ENCODE peak calls at places on chromosomes 13 and 19, in six cellular contexts. One of them, this sample, is unnamed.

GRCh38 chr13:23350009-23350408 is 83.5 kb downstream of the SACS start:
- DNase-seq in NCI-H1105 treated with DMSO at 0.1 percent for 48 hours: no peak
- DNase-seq in NCI-H774: no peak
- DNase-seq in anterior cingulate cortex: no peak
- DNase-seq in lower leg skin: no peak
- DNase-seq in activated effector memory CD4-positive, alpha-beta T cell treated with anti-CD3 and anti-CD28 coated beads, Interleukin-2, amount 50 U/mL, for 16 hours: no peak
- DNase-seq in this sample: no peak

GRCh38 chr19:33278403-33279269 is 23.7 kb downstream of the CEBPA start:
- DNase-seq in NCI-H1105 treated with DMSO at 0.1 percent for 48 hours: no peak
- DNase-seq in NCI-H774: no peak
- DNase-seq in anterior cingulate cortex: no peak
- DNase-seq in lower leg skin: no peak
- DNase-seq in activated effector memory CD4-positive, alpha-beta T cell treated with anti-CD3 and anti-CD28 coated beads, Interleukin-2, amount 50 U/mL, for 16 hours: no peak
- DNase-seq in this sample: no peak

GRCh38 chr13:88908896-88909535 is 1237.8 kb downstream of the SLITRK5 start:
- DNase-seq in NCI-H1105 treated with DMSO at 0.1 percent for 48 hours: peak
- DNase-seq in NCI-H774: peak
- DNase-seq in anterior cingulate cortex: no peak
- DNase-seq in lower leg skin: peak
- DNase-seq in activated effector memory CD4-positive, alpha-beta T cell treated with anti-CD3 and anti-CD28 coated beads, Interleukin-2, amount 50 U/mL, for 16 hours: no peak
- DNase-seq in this sample: no peak

GRCh38 chr13:51856998-51857397 is 4.8 kb upstream of the CCDC70 start:
- DNase-seq in NCI-H1105 treated with DMSO at 0.1 percent for 48 hours: peak
- DNase-seq in NCI-H774: no peak
- DNase-seq in anterior cingulate cortex: no peak
- DNase-seq in lower leg skin: no peak
- DNase-seq in activated effector memory CD4-positive, alpha-beta T cell treated with anti-CD3 and anti-CD28 coated beads, Interleukin-2, amount 50 U/mL, for 16 hours: no peak
- DNase-seq in this sample: no peak

GRCh38 chr13:37868691-37869505 is 674 bp downstream of the TRPC4 start:
- DNase-seq in NCI-H1105 treated with DMSO at 0.1 percent for 48 hours: no peak
- DNase-seq in NCI-H774: no peak
- DNase-seq in anterior cingulate cortex: no peak
- DNase-seq in lower leg skin: no peak
- DNase-seq in activated effector memory CD4-positive, alpha-beta T cell treated with anti-CD3 and anti-CD28 coated beads, Interleukin-2, amount 50 U/mL, for 16 hours: no peak
- DNase-seq in this sample: no peak

GRCh38 chr19:4343056-4343844 is at the start of gene MPND:
- DNase-seq in NCI-H1105 treated with DMSO at 0.1 percent for 48 hours: peak
- DNase-seq in NCI-H774: peak
- DNase-seq in anterior cingulate cortex: peak
- DNase-seq in lower leg skin: peak
- DNase-seq in activated effector memory CD4-positive, alpha-beta T cell treated with anti-CD3 and anti-CD28 coated beads, Interleukin-2, amount 50 U/mL, for 16 hours: peak
- DNase-seq in this sample: peak

GRCh38 chr13:80048802-80049201 is 292.1 kb downstream of the SPRY2 start:
- DNase-seq in NCI-H1105 treated with DMSO at 0.1 percent for 48 hours: no peak
- DNase-seq in NCI-H774: peak
- DNase-seq in anterior cingulate cortex: peak
- DNase-seq in lower leg skin: peak
- DNase-seq in activated effector memory CD4-positive, alpha-beta T cell treated with anti-CD3 and anti-CD28 coated beads, Interleukin-2, amount 50 U/mL, for 16 hours: peak
- DNase-seq in this sample: peak

GRCh38 chr19:5166262-5166661 is 174.3 kb downstream of the PTPRS start:
- DNase-seq in NCI-H1105 treated with DMSO at 0.1 percent for 48 hours: no peak
- DNase-seq in NCI-H774: no peak
- DNase-seq in anterior cingulate cortex: no peak
- DNase-seq in lower leg skin: no peak
- DNase-seq in activated effector memory CD4-positive, alpha-beta T cell treated with anti-CD3 and anti-CD28 coated beads, Interleukin-2, amount 50 U/mL, for 16 hours: no peak
- DNase-seq in this sample: peak

GRCh38 chr19:1511318-1511988 is 1.4 kb downstream of the ADAMTSL5 start:
- DNase-seq in NCI-H1105 treated with DMSO at 0.1 percent for 48 hours: no peak
- DNase-seq in NCI-H774: no peak
- DNase-seq in anterior cingulate cortex: no peak
- DNase-seq in lower leg skin: no peak
- DNase-seq in activated effector memory CD4-positive, alpha-beta T cell treated with anti-CD3 and anti-CD28 coated beads, Interleukin-2, amount 50 U/mL, for 16 hours: no peak
- DNase-seq in this sample: no peak

GRCh38 chr19:4374451-4375163 is 25.7 kb downstream of the SH3GL1 start:
- DNase-seq in NCI-H1105 treated with DMSO at 0.1 percent for 48 hours: no peak
- DNase-seq in NCI-H774: no peak
- DNase-seq in anterior cingulate cortex: no peak
- DNase-seq in lower leg skin: peak
- DNase-seq in activated effector memory CD4-positive, alpha-beta T cell treated with anti-CD3 and anti-CD28 coated beads, Interleukin-2, amount 50 U/mL, for 16 hours: no peak
- DNase-seq in this sample: peak

GRCh38 chr19:3083964-3084363 is 10.2 kb upstream of the GNA11 start:
- DNase-seq in NCI-H1105 treated with DMSO at 0.1 percent for 48 hours: no peak
- DNase-seq in NCI-H774: no peak
- DNase-seq in anterior cingulate cortex: no peak
- DNase-seq in lower leg skin: no peak
- DNase-seq in activated effector memory CD4-positive, alpha-beta T cell treated with anti-CD3 and anti-CD28 coated beads, Interleukin-2, amount 50 U/mL, for 16 hours: no peak
- DNase-seq in this sample: no peak

GRCh38 chr13:38308736-38309135 is 40.9 kb upstream of the UFM1 start:
- DNase-seq in NCI-H1105 treated with DMSO at 0.1 percent for 48 hours: no peak
- DNase-seq in NCI-H774: no peak
- DNase-seq in anterior cingulate cortex: no peak
- DNase-seq in lower leg skin: no peak
- DNase-seq in activated effector memory CD4-positive, alpha-beta T cell treated with anti-CD3 and anti-CD28 coated beads, Interleukin-2, amount 50 U/mL, for 16 hours: no peak
- DNase-seq in this sample: peak

GRCh38 chr19:1402411-1403070 is 1.2 kb upstream of the GAMT start:
- DNase-seq in NCI-H1105 treated with DMSO at 0.1 percent for 48 hours: no peak
- DNase-seq in NCI-H774: no peak
- DNase-seq in anterior cingulate cortex: no peak
- DNase-seq in lower leg skin: no peak
- DNase-seq in activated effector memory CD4-positive, alpha-beta T cell treated with anti-CD3 and anti-CD28 coated beads, Interleukin-2, amount 50 U/mL, for 16 hours: no peak
- DNase-seq in this sample: no peak

GRCh38 chr13:39729161-39729560 is 73.7 kb downstream of the COG6 start:
- DNase-seq in NCI-H1105 treated with DMSO at 0.1 percent for 48 hours: no peak
- DNase-seq in NCI-H774: no peak
- DNase-seq in anterior cingulate cortex: no peak
- DNase-seq in lower leg skin: no peak
- DNase-seq in activated effector memory CD4-positive, alpha-beta T cell treated with anti-CD3 and anti-CD28 coated beads, Interleukin-2, amount 50 U/mL, for 16 hours: no peak
- DNase-seq in this sample: no peak

GRCh38 chr19:30071871-30072270 is 129.8 kb downstream of the URI1 start:
- DNase-seq in NCI-H1105 treated with DMSO at 0.1 percent for 48 hours: no peak
- DNase-seq in NCI-H774: no peak
- DNase-seq in anterior cingulate cortex: no peak
- DNase-seq in lower leg skin: peak
- DNase-seq in activated effector memory CD4-positive, alpha-beta T cell treated with anti-CD3 and anti-CD28 coated beads, Interleukin-2, amount 50 U/mL, for 16 hours: no peak
- DNase-seq in this sample: no peak

GRCh38 chr19:55678121-55678671 is 3.2 kb downstream of the EPN1 start:
- DNase-seq in NCI-H1105 treated with DMSO at 0.1 percent for 48 hours: no peak
- DNase-seq in NCI-H774: no peak
- DNase-seq in anterior cingulate cortex: peak
- DNase-seq in lower leg skin: no peak
- DNase-seq in activated effector memory CD4-positive, alpha-beta T cell treated with anti-CD3 and anti-CD28 coated beads, Interleukin-2, amount 50 U/mL, for 16 hours: no peak
- DNase-seq in this sample: no peak

GRCh38 chr13:90238433-90238832 is 1109.1 kb upstream of the MIR17HG start:
- DNase-seq in NCI-H1105 treated with DMSO at 0.1 percent for 48 hours: no peak
- DNase-seq in NCI-H774: no peak
- DNase-seq in anterior cingulate cortex: no peak
- DNase-seq in lower leg skin: no peak
- DNase-seq in activated effector memory CD4-positive, alpha-beta T cell treated with anti-CD3 and anti-CD28 coated beads, Interleukin-2, amount 50 U/mL, for 16 hours: no peak
- DNase-seq in this sample: peak

GRCh38 chr13:48564046-48564445 is 31.2 kb upstream of the RCBTB2 start:
- DNase-seq in NCI-H1105 treated with DMSO at 0.1 percent for 48 hours: no peak
- DNase-seq in NCI-H774: no peak
- DNase-seq in anterior cingulate cortex: no peak
- DNase-seq in lower leg skin: no peak
- DNase-seq in activated effector memory CD4-positive, alpha-beta T cell treated with anti-CD3 and anti-CD28 coated beads, Interleukin-2, amount 50 U/mL, for 16 hours: no peak
- DNase-seq in this sample: no peak

GRCh38 chr13:93889430-93889829 is 590.1 kb downstream of the DCT start:
- DNase-seq in NCI-H1105 treated with DMSO at 0.1 percent for 48 hours: no peak
- DNase-seq in NCI-H774: no peak
- DNase-seq in anterior cingulate cortex: no peak
- DNase-seq in lower leg skin: no peak
- DNase-seq in activated effector memory CD4-positive, alpha-beta T cell treated with anti-CD3 and anti-CD28 coated beads, Interleukin-2, amount 50 U/mL, for 16 hours: no peak
- DNase-seq in this sample: no peak

GRCh38 chr13:34430294-34430693 is 511.8 kb upstream of the NBEA start:
- DNase-seq in NCI-H1105 treated with DMSO at 0.1 percent for 48 hours: no peak
- DNase-seq in NCI-H774: no peak
- DNase-seq in anterior cingulate cortex: no peak
- DNase-seq in lower leg skin: no peak
- DNase-seq in activated effector memory CD4-positive, alpha-beta T cell treated with anti-CD3 and anti-CD28 coated beads, Interleukin-2, amount 50 U/mL, for 16 hours: no peak
- DNase-seq in this sample: peak

GRCh38 chr13:49632156-49632555 is 3.8 kb downstream of the ARL11 start:
- DNase-seq in NCI-H1105 treated with DMSO at 0.1 percent for 48 hours: no peak
- DNase-seq in NCI-H774: no peak
- DNase-seq in anterior cingulate cortex: no peak
- DNase-seq in lower leg skin: no peak
- DNase-seq in activated effector memory CD4-positive, alpha-beta T cell treated with anti-CD3 and anti-CD28 coated beads, Interleukin-2, amount 50 U/mL, for 16 hours: no peak
- DNase-seq in this sample: no peak

GRCh38 chr13:50170447-50171037 is 155.3 kb downstream of the KCNRG start:
- DNase-seq in NCI-H1105 treated with DMSO at 0.1 percent for 48 hours: peak
- DNase-seq in NCI-H774: no peak
- DNase-seq in anterior cingulate cortex: no peak
- DNase-seq in lower leg skin: no peak
- DNase-seq in activated effector memory CD4-positive, alpha-beta T cell treated with anti-CD3 and anti-CD28 coated beads, Interleukin-2, amount 50 U/mL, for 16 hours: no peak
- DNase-seq in this sample: no peak

GRCh38 chr19:42563352-42564210 is 31.1 kb downstream of the CEACAM8 start:
- DNase-seq in NCI-H1105 treated with DMSO at 0.1 percent for 48 hours: peak
- DNase-seq in NCI-H774: no peak
- DNase-seq in anterior cingulate cortex: peak
- DNase-seq in lower leg skin: no peak
- DNase-seq in activated effector memory CD4-positive, alpha-beta T cell treated with anti-CD3 and anti-CD28 coated beads, Interleukin-2, amount 50 U/mL, for 16 hours: no peak
- DNase-seq in this sample: no peak

GRCh38 chr19:47541507-47541906 is 26.6 kb upstream of the NAPA start:
- DNase-seq in NCI-H1105 treated with DMSO at 0.1 percent for 48 hours: no peak
- DNase-seq in NCI-H774: no peak
- DNase-seq in anterior cingulate cortex: no peak
- DNase-seq in lower leg skin: no peak
- DNase-seq in activated effector memory CD4-positive, alpha-beta T cell treated with anti-CD3 and anti-CD28 coated beads, Interleukin-2, amount 50 U/mL, for 16 hours: no peak
- DNase-seq in this sample: no peak

GRCh38 chr13:31945202-31945978 is 86.2 kb upstream of the FRY start:
- DNase-seq in NCI-H1105 treated with DMSO at 0.1 percent for 48 hours: peak
- DNase-seq in NCI-H774: peak
- DNase-seq in anterior cingulate cortex: no peak
- DNase-seq in lower leg skin: peak
- DNase-seq in activated effector memory CD4-positive, alpha-beta T cell treated with anti-CD3 and anti-CD28 coated beads, Interleukin-2, amount 50 U/mL, for 16 hours: no peak
- DNase-seq in this sample: peak

GRCh38 chr13:58399263-58399662 is 767.7 kb downstream of the PCDH17 start:
- DNase-seq in NCI-H1105 treated with DMSO at 0.1 percent for 48 hours: no peak
- DNase-seq in NCI-H774: no peak
- DNase-seq in anterior cingulate cortex: no peak
- DNase-seq in lower leg skin: no peak
- DNase-seq in activated effector memory CD4-positive, alpha-beta T cell treated with anti-CD3 and anti-CD28 coated beads, Interleukin-2, amount 50 U/mL, for 16 hours: no peak
- DNase-seq in this sample: no peak

GRCh38 chr13:81872581-81872980 is 1531.7 kb upstream of the SPRY2 start:
- DNase-seq in NCI-H1105 treated with DMSO at 0.1 percent for 48 hours: no peak
- DNase-seq in NCI-H774: no peak
- DNase-seq in anterior cingulate cortex: no peak
- DNase-seq in lower leg skin: no peak
- DNase-seq in activated effector memory CD4-positive, alpha-beta T cell treated with anti-CD3 and anti-CD28 coated beads, Interleukin-2, amount 50 U/mL, for 16 hours: no peak
- DNase-seq in this sample: no peak

GRCh38 chr19:45294291-45295029 is 28.2 kb downstream of the CKM start:
- DNase-seq in NCI-H1105 treated with DMSO at 0.1 percent for 48 hours: no peak
- DNase-seq in NCI-H774: no peak
- DNase-seq in anterior cingulate cortex: peak
- DNase-seq in lower leg skin: no peak
- DNase-seq in activated effector memory CD4-positive, alpha-beta T cell treated with anti-CD3 and anti-CD28 coated beads, Interleukin-2, amount 50 U/mL, for 16 hours: no peak
- DNase-seq in this sample: no peak

GRCh38 chr19:18112989-18113478 is 15.5 kb downstream of the MAST3 start:
- DNase-seq in NCI-H1105 treated with DMSO at 0.1 percent for 48 hours: peak
- DNase-seq in NCI-H774: peak
- DNase-seq in anterior cingulate cortex: peak
- DNase-seq in lower leg skin: peak
- DNase-seq in activated effector memory CD4-positive, alpha-beta T cell treated with anti-CD3 and anti-CD28 coated beads, Interleukin-2, amount 50 U/mL, for 16 hours: peak
- DNase-seq in this sample: no peak

GRCh38 chr13:39273953-39274352 is 235.7 kb downstream of the NHLRC3 start:
- DNase-seq in NCI-H1105 treated with DMSO at 0.1 percent for 48 hours: peak
- DNase-seq in NCI-H774: no peak
- DNase-seq in anterior cingulate cortex: no peak
- DNase-seq in lower leg skin: no peak
- DNase-seq in activated effector memory CD4-positive, alpha-beta T cell treated with anti-CD3 and anti-CD28 coated beads, Interleukin-2, amount 50 U/mL, for 16 hours: no peak
- DNase-seq in this sample: peak

GRCh38 chr13:20489185-20489820 is 36.4 kb downstream of the CRYL1 start:
- DNase-seq in NCI-H1105 treated with DMSO at 0.1 percent for 48 hours: no peak
- DNase-seq in NCI-H774: no peak
- DNase-seq in anterior cingulate cortex: no peak
- DNase-seq in lower leg skin: peak
- DNase-seq in activated effector memory CD4-positive, alpha-beta T cell treated with anti-CD3 and anti-CD28 coated beads, Interleukin-2, amount 50 U/mL, for 16 hours: peak
- DNase-seq in this sample: no peak

GRCh38 chr19:16938211-16938610 is 49.4 kb downstream of the F2RL3 start:
- DNase-seq in NCI-H1105 treated with DMSO at 0.1 percent for 48 hours: no peak
- DNase-seq in NCI-H774: no peak
- DNase-seq in anterior cingulate cortex: no peak
- DNase-seq in lower leg skin: no peak
- DNase-seq in activated effector memory CD4-positive, alpha-beta T cell treated with anti-CD3 and anti-CD28 coated beads, Interleukin-2, amount 50 U/mL, for 16 hours: no peak
- DNase-seq in this sample: no peak

GRCh38 chr13:97257800-97258799 is 36.0 kb downstream of the MBNL2 start:
- DNase-seq in NCI-H1105 treated with DMSO at 0.1 percent for 48 hours: no peak
- DNase-seq in NCI-H774: no peak
- DNase-seq in anterior cingulate cortex: no peak
- DNase-seq in lower leg skin: peak
- DNase-seq in activated effector memory CD4-positive, alpha-beta T cell treated with anti-CD3 and anti-CD28 coated beads, Interleukin-2, amount 50 U/mL, for 16 hours: peak
- DNase-seq in this sample: no peak

GRCh38 chr13:40528881-40529280 is 137.6 kb downstream of the FOXO1 start:
- DNase-seq in NCI-H1105 treated with DMSO at 0.1 percent for 48 hours: no peak
- DNase-seq in NCI-H774: no peak
- DNase-seq in anterior cingulate cortex: no peak
- DNase-seq in lower leg skin: no peak
- DNase-seq in activated effector memory CD4-positive, alpha-beta T cell treated with anti-CD3 and anti-CD28 coated beads, Interleukin-2, amount 50 U/mL, for 16 hours: no peak
- DNase-seq in this sample: no peak

GRCh38 chr13:32581177-32581786 is 5.0 kb upstream of the PDS5B start:
- DNase-seq in NCI-H1105 treated with DMSO at 0.1 percent for 48 hours: no peak
- DNase-seq in NCI-H774: no peak
- DNase-seq in anterior cingulate cortex: no peak
- DNase-seq in lower leg skin: no peak
- DNase-seq in activated effector memory CD4-positive, alpha-beta T cell treated with anti-CD3 and anti-CD28 coated beads, Interleukin-2, amount 50 U/mL, for 16 hours: no peak
- DNase-seq in this sample: no peak

This sample was measured in skeletal muscle cell.